ENCODE peak calls at places on chromosomes 11 and 22, in ten cellular contexts. N is glutamatergic neuron; Z is AG04450; U is CD4-positive, alpha-beta T cell; K is upper lobe of right lung; R is RWPE1; S is Calu3; G is bronchial epithelial cell; A is PC-9; M is coronary artery. Y is an unnamed sample.
A peak's percentile ranks its signal among the peaks of the same experiment; 100 is the strongest.

GRCh38 chr22:19815093-19815822 is 39.4 kb downstream of the GNB1L start:
- DNase-seq in S (no peak), A (no peak), G (no peak), K (no peak), Z (no peak), M (no peak), R (no peak), N (no peak), U (no peak), Y (no peak)

GRCh38 chr22:32206774-32207758 is 2.2 kb upstream of the RFPL2 start:
- DNase-seq in S (peak; percentile 68), M (no peak), N (no peak), R (no peak), A (peak; percentile 25), K (no peak), G (peak; percentile 38), U (no peak), Z (no peak), Y (peak; percentile 62)

GRCh38 chr11:117022526-117022925 is 75.7 kb downstream of the SIK3 start:
- DNase-seq in K (no peak), M (no peak), G (no peak), S (no peak), U (no peak), A (no peak), R (no peak), N (no peak), Z (no peak), Y (no peak)

GRCh38 chr11:76267563-76267962 is 61.3 kb upstream of the WNT11 start:
- DNase-seq in G (no peak), U (no peak), S (no peak), Z (no peak), M (no peak), A (no peak), N (no peak), K (no peak), R (no peak), Y (no peak)

GRCh38 chr11:73009972-73010371 is 132.1 kb downstream of the FCHSD2 start:
- DNase-seq in G (no peak), N (no peak), A (no peak), R (no peak), S (no peak), K (no peak), M (no peak), U (no peak), Z (no peak), Y (no peak)

GRCh38 chr11:27116684-27117083 is 76.1 kb downstream of the BBOX1 start:
- DNase-seq in S (no peak), R (no peak), U (no peak), A (no peak), K (no peak), M (no peak), G (no peak), Z (no peak), N (no peak), Y (peak; percentile 4)

GRCh38 chr11:65435981-65436411 is 13.4 kb downstream of the NEAT1 start:
- DNase-seq in Z (no peak), K (peak; percentile 70), M (peak; percentile 78), R (no peak), A (peak; percentile 24), N (no peak), G (no peak), S (no peak), U (no peak), Y (peak; percentile 41)

GRCh38 chr22:26835929-26836528 is 178.6 kb downstream of the MIAT start:
- DNase-seq in K (no peak), R (peak; percentile 22), S (peak; percentile 75), G (peak; percentile 40), Z (no peak), A (peak; percentile 24), U (peak; percentile 12), M (no peak), N (peak; percentile 51), Y (peak; percentile 67)

GRCh38 chr11:134818531-134818930 is 406.5 kb upstream of the B3GAT1 start:
- DNase-seq in S (no peak), G (peak; percentile 54), K (no peak), A (peak; percentile 61), R (peak; percentile 71), Z (no peak), N (no peak), M (no peak), U (no peak), Y (peak; percentile 63)

GRCh38 chr11:60347084-60347797 is 20.2 kb downstream of the MS4A6E start:
- DNase-seq in G (no peak), U (no peak), K (no peak), S (no peak), R (no peak), Z (no peak), N (no peak), M (no peak), A (no peak), Y (no peak)

GRCh38 chr11:60344146-60344545 is 17.1 kb downstream of the MS4A6E start:
- DNase-seq in G (no peak), M (no peak), S (no peak), N (no peak), A (no peak), R (no peak), U (no peak), K (no peak), Z (no peak), Y (no peak)

GRCh38 chr11:60343094-60343704 is 16.1 kb downstream of the MS4A6E start:
- DNase-seq in N (no peak), M (no peak), U (no peak), A (no peak), R (no peak), K (no peak), S (peak; percentile 23), G (peak; percentile 20), Z (no peak), Y (peak; percentile 41)

GRCh38 chr11:60348116-60348515 is 21.1 kb downstream of the MS4A6E start:
- DNase-seq in K (no peak), Z (no peak), A (no peak), R (no peak), S (no peak), G (no peak), M (no peak), U (no peak), N (no peak), Y (no peak)

GRCh38 chr11:60345489-60345888 is 18.4 kb downstream of the MS4A6E start:
- DNase-seq in K (no peak), G (peak; percentile 18), N (peak; percentile 21), R (no peak), Z (no peak), M (no peak), U (no peak), A (no peak), S (peak; percentile 63), Y (peak; percentile 42)
- TF ChIP-seq CTCF in K (peak; percentile 38), G (peak; percentile 20), N (no peak), R (no peak), Z (no peak), M (no peak), U (no peak), A (peak; percentile 59), S (peak; percentile 56), Y (peak; percentile 24)

GRCh38 chr22:37570661-37570976 is 9.3 kb downstream of the LGALS2 start:
- DNase-seq in N (no peak), Z (no peak), M (no peak), K (no peak), S (no peak), U (no peak), R (no peak), A (no peak), G (no peak), Y (no peak)

GRCh38 chr22:37569009-37569920 is 9.0 kb downstream of the CDC42EP1 start:
- DNase-seq in G (peak; percentile 40), Z (no peak), K (peak; percentile 87), R (no peak), S (peak; percentile 94), U (no peak), N (no peak), M (no peak), A (peak; percentile 65), Y (no peak)

GRCh38 chr22:37569921-37570660 is 9.8 kb downstream of the LGALS2 start:
- DNase-seq in S (peak; percentile 48), N (no peak), U (no peak), G (no peak), M (no peak), A (peak; percentile 49), Z (no peak), K (peak; percentile 78), R (no peak), Y (no peak)

GRCh38 chr22:37571992-37572373 is 7.9 kb downstream of the LGALS2 start:
- DNase-seq in G (no peak), Z (no peak), A (no peak), R (no peak), U (no peak), K (no peak), M (no peak), N (no peak), S (no peak), Y (no peak)

GRCh38 chr22:37571258-37571991 is 8.5 kb downstream of the LGALS2 start:
- DNase-seq in N (no peak), U (no peak), R (no peak), A (peak; percentile 33), Z (no peak), G (peak; percentile 63), K (no peak), M (no peak), S (peak; percentile 77), Y (peak; percentile 77)
- TF ChIP-seq CTCF in N (no peak), U (no peak), R (peak; percentile 20), A (peak; percentile 39), Z (peak; percentile 12), G (peak; percentile 19), K (no peak), M (no peak), S (peak; percentile 34), Y (peak; percentile 14)

DNA sequence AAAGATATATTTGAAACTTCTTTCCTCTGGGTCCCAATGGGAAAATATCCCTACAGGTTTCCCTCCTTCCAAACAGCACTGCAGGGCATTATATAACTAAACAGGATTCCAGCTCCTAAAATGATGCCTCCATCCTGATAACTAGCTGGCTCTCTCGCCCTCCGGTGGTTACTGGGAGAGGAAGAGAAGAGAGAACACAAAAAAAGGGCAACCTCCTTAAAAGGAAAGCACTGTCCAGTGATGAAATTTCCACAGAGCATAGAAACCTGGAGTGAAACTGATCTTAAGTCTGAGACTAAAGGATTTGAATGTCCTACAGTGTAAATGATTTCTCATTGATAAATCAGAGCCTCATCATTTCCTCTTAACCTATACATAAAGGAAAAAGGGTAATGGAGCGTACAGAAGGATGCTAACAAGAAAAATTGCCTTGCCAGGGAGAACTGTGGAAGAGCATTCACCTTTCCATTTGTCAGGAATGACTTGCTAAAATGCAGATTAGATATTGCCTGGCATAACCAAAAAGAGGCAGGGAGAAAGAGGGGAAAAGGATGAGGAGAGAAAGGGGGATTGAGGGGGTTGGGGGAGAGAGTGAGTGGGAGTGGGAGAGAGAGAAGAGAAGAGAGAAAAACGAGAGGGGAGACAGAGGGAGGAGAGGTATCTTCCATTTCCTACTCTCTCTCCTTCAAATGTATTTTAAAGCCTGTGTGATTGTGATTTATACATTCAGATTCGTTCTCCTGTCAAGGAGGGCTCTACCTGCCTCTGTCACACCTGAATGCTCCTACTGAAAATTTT is 121.4 kb downstream of the APOL5 start:
- DNase-seq in A (peak; percentile 30), G (peak; percentile 64), R (peak; percentile 16), K (no peak), S (peak; percentile 27), U (no peak), Z (peak; percentile 50), N (peak; percentile 46), M (no peak), Y (peak; percentile 81)
- TF ChIP-seq CTCF in A (peak; percentile 55), G (peak; percentile 31), R (peak; percentile 67), K (peak; percentile 36), S (no peak), U (no peak), Z (peak; percentile 64), N (no peak), M (no peak), Y (peak; percentile 34)

GRCh38 chr11:6757373-6757967 is 14.3 kb downstream of the OR2AG2 start:
- DNase-seq in R (peak; percentile 22), M (no peak), N (peak; percentile 52), K (no peak), U (peak; percentile 56), Z (peak; percentile 15), S (peak; percentile 37), G (peak; percentile 55), A (peak; percentile 9), Y (peak; percentile 55)
- TF ChIP-seq CTCF in R (peak; percentile 66), M (no peak), N (peak; percentile 42), K (peak; percentile 63), U (peak; percentile 86), Z (peak; percentile 74), S (peak; percentile 27), G (peak; percentile 64), A (peak; percentile 54), Y (peak; percentile 49)

Y was measured in MCF 10A.